ENCODE peak calls at places on chromosomes 3 and 15, in eight cellular contexts. Y, S, W, C, Q, U, B and E are unnamed samples.

GRCh38 chr3:182149594-182149993 is 437.9 kb downstream of the SOX2 start:
- DNase-seq in Y (no peak), S (no peak), W (no peak), C (no peak), Q (no peak), U (no peak), B (no peak), E (no peak)

GRCh38 chr15:88799341-88799740 is 3.9 kb upstream of the ACAN start:
- DNase-seq in Y (no peak), S (no peak), W (no peak), C (no peak), Q (no peak), U (no peak), B (peak), E (no peak)

GRCh38 chr15:38588672-38589071 is 24.1 kb upstream of the RASGRP1 start:
- DNase-seq in Y (no peak), S (no peak), W (no peak), C (no peak), Q (peak), U (no peak), B (no peak), E (no peak)

GRCh38 chr15:101490922-101491738 is 1.6 kb upstream of the PCSK6 start:
- DNase-seq in Y (no peak), S (no peak), W (no peak), C (no peak), Q (no peak), U (no peak), B (peak), E (no peak)

GRCh38 chr15:69664572-69665326 is 212.1 kb downstream of the RPLP1 start:
- DNase-seq in Y (no peak), S (no peak), W (no peak), C (no peak), Q (peak), U (no peak), B (peak), E (no peak)

GRCh38 chr3:114299421-114299820 is 5.6 kb downstream of the TIGIT start:
- DNase-seq in Y (no peak), S (no peak), W (peak), C (peak), Q (peak), U (no peak), B (no peak), E (peak)

GRCh38 chr15:43998607-43999006 is 171.8 kb downstream of the WDR76 start:
- DNase-seq in Y (no peak), S (peak), W (no peak), C (no peak), Q (no peak), U (peak), B (no peak), E (peak)

GRCh38 chr3:105222568-105223093 is 144.1 kb upstream of the ALCAM start:
- DNase-seq in Y (no peak), S (no peak), W (no peak), C (no peak), Q (no peak), U (no peak), B (no peak), E (no peak)

GRCh38 chr3:13491206-13491974 is 11.3 kb downstream of the HDAC11 start:
- DNase-seq in Y (no peak), S (no peak), W (no peak), C (no peak), Q (no peak), U (no peak), B (no peak), E (no peak)

GRCh38 chr15:66161575-66162118 is 91.9 kb downstream of the MEGF11 start:
- DNase-seq in Y (no peak), S (no peak), W (no peak), C (no peak), Q (no peak), U (no peak), B (no peak), E (no peak)

GRCh38 chr3:50630916-50631315 is 14.0 kb downstream of the MAPKAPK3 start:
- DNase-seq in Y (no peak), S (no peak), W (no peak), C (no peak), Q (peak), U (no peak), B (no peak), E (no peak)

GRCh38 chr3:128942161-128942952 is 51.5 kb downstream of the CFAP92 start:
- DNase-seq in Y (no peak), S (no peak), W (no peak), C (no peak), Q (no peak), U (no peak), B (no peak), E (no peak)

GRCh38 chr3:40398346-40398745 is 11.4 kb downstream of the ENTPD3 start:
- DNase-seq in Y (no peak), S (no peak), W (no peak), C (no peak), Q (no peak), U (no peak), B (no peak), E (no peak)

GRCh38 chr15:51750942-51751686 is at the start of gene TMOD2:
- DNase-seq in Y (peak), S (peak), W (peak), C (peak), Q (peak), U (peak), B (peak), E (peak)

GRCh38 chr3:182709306-182709705 is 84.0 kb upstream of the ATP11B start:
- DNase-seq in Y (no peak), S (no peak), W (no peak), C (no peak), Q (no peak), U (no peak), B (no peak), E (no peak)

GRCh38 chr3:172653004-172653403 is 57.9 kb downstream of the NCEH1 start:
- DNase-seq in Y (no peak), S (no peak), W (no peak), C (no peak), Q (no peak), U (no peak), B (no peak), E (no peak)

GRCh38 chr15:88257311-88257901 is 867 bp upstream of the NTRK3 start:
- DNase-seq in Y (no peak), S (no peak), W (no peak), C (no peak), Q (no peak), U (no peak), B (no peak), E (no peak)

GRCh38 chr3:171018151-171018935 is 8.2 kb downstream of the SLC2A2 start:
- DNase-seq in Y (no peak), S (no peak), W (no peak), C (no peak), Q (no peak), U (no peak), B (no peak), E (no peak)

GRCh38 chr15:51089699-51090098 is 5.0 kb downstream of the TNFAIP8L3 start:
- DNase-seq in Y (no peak), S (no peak), W (no peak), C (no peak), Q (no peak), U (no peak), B (no peak), E (no peak)

GRCh38 chr15:61157933-61158332 is 71.2 kb downstream of the RORA start:
- DNase-seq in Y (no peak), S (peak), W (no peak), C (no peak), Q (no peak), U (peak), B (peak), E (no peak)

GRCh38 chr15:91348812-91349500 is 248.9 kb downstream of the SV2B start:
- DNase-seq in Y (no peak), S (no peak), W (no peak), C (no peak), Q (peak), U (no peak), B (no peak), E (no peak)

GRCh38 chr3:81443948-81444347 is 317.5 kb downstream of the GBE1 start:
- DNase-seq in Y (no peak), S (no peak), W (no peak), C (no peak), Q (no peak), U (no peak), B (no peak), E (peak)

GRCh38 chr3:186985713-186986364 is 55.5 kb downstream of the ST6GAL1 start:
- DNase-seq in Y (peak), S (no peak), W (no peak), C (no peak), Q (peak), U (no peak), B (no peak), E (no peak)

GRCh38 chr15:55998478-55998877 is 5.1 kb upstream of the NEDD4 start:
- DNase-seq in Y (no peak), S (no peak), W (no peak), C (no peak), Q (no peak), U (no peak), B (no peak), E (no peak)

GRCh38 chr15:83504365-83504764 is 57.2 kb downstream of the SH3GL3 start:
- DNase-seq in Y (no peak), S (no peak), W (no peak), C (no peak), Q (peak), U (no peak), B (no peak), E (no peak)

GRCh38 chr3:49602877-49603411 is 48.7 kb downstream of the BSN start:
- DNase-seq in Y (no peak), S (no peak), W (no peak), C (peak), Q (peak), U (no peak), B (no peak), E (no peak)